ENCODE peak calls at places on chromosomes 1 and 21, in eight cellular contexts. One of them, this sample, is unnamed.

GRCh38 chr1:157138220-157139124 is at the start of gene ETV3:
- DNase-seq in cardiac fibroblast: peak
- DNase-seq in nephron progenitor cell: peak
- DNase-seq in NCI-H2081: peak
- DNase-seq in T follicular helper cell: peak
- DNase-seq in retina: peak
- DNase-seq in AG08395: peak
- DNase-seq in T1000: peak
- DNase-seq in this sample: peak

GRCh38 chr1:76866566-76866965 is 714 bp upstream of the ST6GALNAC5 start:
- DNase-seq in cardiac fibroblast: peak
- DNase-seq in nephron progenitor cell: no peak
- DNase-seq in NCI-H2081: no peak
- DNase-seq in T follicular helper cell: no peak
- DNase-seq in retina: no peak
- DNase-seq in AG08395: no peak
- DNase-seq in T1000: no peak
- DNase-seq in this sample: no peak

GRCh38 chr1:71135571-71135970 is 54.7 kb upstream of the ZRANB2 start:
- DNase-seq in cardiac fibroblast: no peak
- DNase-seq in nephron progenitor cell: no peak
- DNase-seq in NCI-H2081: no peak
- DNase-seq in T follicular helper cell: no peak
- DNase-seq in retina: no peak
- DNase-seq in AG08395: no peak
- DNase-seq in T1000: no peak
- DNase-seq in this sample: no peak

GRCh38 chr1:62869217-62869754 is 85.4 kb downstream of the ATG4C start:
- DNase-seq in cardiac fibroblast: no peak
- DNase-seq in nephron progenitor cell: no peak
- DNase-seq in NCI-H2081: no peak
- DNase-seq in T follicular helper cell: no peak
- DNase-seq in retina: no peak
- DNase-seq in AG08395: no peak
- DNase-seq in T1000: no peak
- DNase-seq in this sample: no peak

GRCh38 chr1:214234635-214235025 is 46.3 kb upstream of the SMYD2 start:
- DNase-seq in cardiac fibroblast: peak
- DNase-seq in nephron progenitor cell: no peak
- DNase-seq in NCI-H2081: no peak
- DNase-seq in T follicular helper cell: no peak
- DNase-seq in retina: no peak
- DNase-seq in AG08395: no peak
- DNase-seq in T1000: no peak
- DNase-seq in this sample: no peak

GRCh38 chr1:246497331-246497915 is 9.7 kb downstream of the SMYD3 start:
- DNase-seq in cardiac fibroblast: peak
- DNase-seq in nephron progenitor cell: no peak
- DNase-seq in NCI-H2081: peak
- DNase-seq in T follicular helper cell: no peak
- DNase-seq in retina: peak
- DNase-seq in AG08395: peak
- DNase-seq in T1000: no peak
- DNase-seq in this sample: peak

GRCh38 chr1:49298304-49298703 is 521.6 kb upstream of the BEND5 start:
- DNase-seq in cardiac fibroblast: peak
- DNase-seq in nephron progenitor cell: no peak
- DNase-seq in NCI-H2081: peak
- DNase-seq in T follicular helper cell: no peak
- DNase-seq in retina: no peak
- DNase-seq in AG08395: no peak
- DNase-seq in T1000: no peak
- DNase-seq in this sample: peak

GRCh38 chr1:14778882-14779594 is 180.6 kb downstream of the KAZN start:
- DNase-seq in cardiac fibroblast: peak
- DNase-seq in nephron progenitor cell: peak
- DNase-seq in NCI-H2081: no peak
- DNase-seq in T follicular helper cell: no peak
- DNase-seq in retina: peak
- DNase-seq in AG08395: peak
- DNase-seq in T1000: no peak
- DNase-seq in this sample: peak

GRCh38 chr1:168688679-168689657 is 40.0 kb downstream of the DPT start:
- DNase-seq in cardiac fibroblast: no peak
- DNase-seq in nephron progenitor cell: no peak
- DNase-seq in NCI-H2081: peak
- DNase-seq in T follicular helper cell: no peak
- DNase-seq in retina: peak
- DNase-seq in AG08395: no peak
- DNase-seq in T1000: no peak
- DNase-seq in this sample: no peak

GRCh38 chr21:35540950-35541632 is 492.0 kb upstream of the RUNX1 start:
- DNase-seq in cardiac fibroblast: no peak
- DNase-seq in nephron progenitor cell: no peak
- DNase-seq in NCI-H2081: peak
- DNase-seq in T follicular helper cell: no peak
- DNase-seq in retina: no peak
- DNase-seq in AG08395: peak
- DNase-seq in T1000: peak
- DNase-seq in this sample: peak

GRCh38 chr1:205535096-205535495 is 30.6 kb downstream of the CDK18 start:
- DNase-seq in cardiac fibroblast: no peak
- DNase-seq in nephron progenitor cell: no peak
- DNase-seq in NCI-H2081: no peak
- DNase-seq in T follicular helper cell: no peak
- DNase-seq in retina: no peak
- DNase-seq in AG08395: no peak
- DNase-seq in T1000: no peak
- DNase-seq in this sample: no peak

GRCh38 chr1:213082778-213083445 is 31.9 kb downstream of the RPS6KC1 start:
- DNase-seq in cardiac fibroblast: no peak
- DNase-seq in nephron progenitor cell: no peak
- DNase-seq in NCI-H2081: no peak
- DNase-seq in T follicular helper cell: no peak
- DNase-seq in retina: no peak
- DNase-seq in AG08395: no peak
- DNase-seq in T1000: no peak
- DNase-seq in this sample: peak

GRCh38 chr1:245948786-245949185 is 558.3 kb downstream of the SMYD3 start:
- DNase-seq in cardiac fibroblast: no peak
- DNase-seq in nephron progenitor cell: no peak
- DNase-seq in NCI-H2081: no peak
- DNase-seq in T follicular helper cell: no peak
- DNase-seq in retina: no peak
- DNase-seq in AG08395: no peak
- DNase-seq in T1000: no peak
- DNase-seq in this sample: no peak

GRCh38 chr21:19557046-19557445 is 1153.5 kb upstream of the TMPRSS15 start:
- DNase-seq in cardiac fibroblast: no peak
- DNase-seq in nephron progenitor cell: no peak
- DNase-seq in NCI-H2081: no peak
- DNase-seq in T follicular helper cell: no peak
- DNase-seq in retina: no peak
- DNase-seq in AG08395: no peak
- DNase-seq in T1000: no peak
- DNase-seq in this sample: no peak